ENCODE peak calls at places on chromosomes 16 and 17, in ten cellular contexts. F is lower lobe of right lung; H is fibroblast of pulmonary artery; D is Caco-2; G is CD8-positive, alpha-beta T cell; I is heart left ventricle; U is foreskin keratinocyte; Q is GM12864; Y is tibial artery; P is cardiac muscle cell. E is an unnamed sample.

GRCh38 chr16:67884-68789 is 4.3 kb downstream of the RHBDF1 start:
- DNase-seq in F (peak), H (no peak), D (no peak), G (no peak), I (no peak), U (no peak), Q (no peak), Y (no peak), P (no peak), E (no peak)

GRCh38 chr16:89187337-89188063 is 12.8 kb downstream of the SLC22A31 start:
- DNase-seq in F (no peak), H (peak), D (no peak), G (no peak), I (peak), U (no peak), Q (no peak), Y (no peak), P (peak), E (no peak)

GRCh38 chr17:28426081-28426519 is 20.1 kb upstream of the SLC46A1 start:
- DNase-seq in F (no peak), H (no peak), D (peak), G (no peak), I (no peak), U (no peak), Q (no peak), Y (no peak), P (peak), E (no peak)

GRCh38 chr17:60439501-60439900 is 17.2 kb downstream of the CHCT1 start:
- DNase-seq in F (no peak), H (peak), D (no peak), G (no peak), I (no peak), U (peak), Q (no peak), Y (no peak), P (no peak), E (peak)

GRCh38 chr16:79339863-79340262 is 260.7 kb downstream of the MAF start:
- DNase-seq in F (no peak), H (no peak), D (no peak), G (no peak), I (no peak), U (no peak), Q (no peak), Y (no peak), P (peak), E (no peak)

GRCh38 chr17:65696739-65697394 is 135.4 kb upstream of the AXIN2 start:
- DNase-seq in F (no peak), H (peak), D (no peak), G (no peak), I (no peak), U (no peak), Q (no peak), Y (no peak), P (no peak), E (no peak)

GRCh38 chr16:56203052-56203451 is 11.8 kb downstream of the GNAO1 start:
- DNase-seq in F (no peak), H (no peak), D (no peak), G (no peak), I (no peak), U (peak), Q (peak), Y (no peak), P (no peak), E (peak)

GRCh38 chr16:24838554-24839266 is 7.1 kb upstream of the SLC5A11 start:
- DNase-seq in F (no peak), H (peak), D (no peak), G (no peak), I (no peak), U (no peak), Q (no peak), Y (peak), P (no peak), E (no peak)

GRCh38 chr17:46794318-46794717 is 24.2 kb downstream of the WNT3 start:
- DNase-seq in F (no peak), H (no peak), D (no peak), G (no peak), I (no peak), U (no peak), Q (no peak), Y (no peak), P (no peak), E (no peak)

GRCh38 chr17:16417896-16418683 is 2.7 kb downstream of the TRPV2 start:
- DNase-seq in F (no peak), H (no peak), D (no peak), G (no peak), I (no peak), U (peak), Q (no peak), Y (no peak), P (no peak), E (no peak)

GRCh38 chr17:40541060-40541872 is 24.0 kb downstream of the CCR7 start:
- DNase-seq in F (no peak), H (no peak), D (no peak), G (no peak), I (peak), U (no peak), Q (no peak), Y (peak), P (no peak), E (no peak)

GRCh38 chr17:61813211-61813610 is 50.1 kb downstream of the BRIP1 start:
- DNase-seq in F (no peak), H (peak), D (no peak), G (no peak), I (no peak), U (no peak), Q (no peak), Y (no peak), P (no peak), E (no peak)

GRCh38 chr17:58447039-58447975 is 30.0 kb upstream of the RNF43 start:
- DNase-seq in F (peak), H (peak), D (peak), G (peak), I (peak), U (peak), Q (peak), Y (no peak), P (peak), E (peak)

GRCh38 chr16:30355954-30356308 is 823 bp upstream of the CD2BP2 start:
- DNase-seq in F (no peak), H (no peak), D (no peak), G (no peak), I (no peak), U (no peak), Q (no peak), Y (no peak), P (no peak), E (no peak)

GRCh38 chr17:35074711-35075707 is 11.5 kb upstream of the RFFL start:
- DNase-seq in F (no peak), H (no peak), D (no peak), G (no peak), I (no peak), U (no peak), Q (no peak), Y (no peak), P (no peak), E (no peak)

GRCh38 chr17:45782889-45783592 is 1.1 kb upstream of the CRHR1 start:
- DNase-seq in F (no peak), H (no peak), D (no peak), G (no peak), I (no peak), U (no peak), Q (no peak), Y (no peak), P (peak), E (peak)

GRCh38 chr16:88113545-88114045 is 162.4 kb downstream of the BANP start:
- DNase-seq in F (no peak), H (no peak), D (no peak), G (no peak), I (no peak), U (no peak), Q (no peak), Y (no peak), P (no peak), E (no peak)

GRCh38 chr17:1511756-1512321 is 4.6 kb downstream of the INPP5K start:
- DNase-seq in F (no peak), H (peak), D (no peak), G (no peak), I (peak), U (peak), Q (no peak), Y (peak), P (no peak), E (no peak)

GRCh38 chr17:71995570-71995969 is 125.2 kb upstream of the SOX9 start:
- DNase-seq in F (no peak), H (no peak), D (no peak), G (no peak), I (no peak), U (peak), Q (no peak), Y (no peak), P (no peak), E (no peak)

GRCh38 chr17:62668091-62668804 is 40.8 kb downstream of the MRC2 start:
- DNase-seq in F (peak), H (no peak), D (no peak), G (no peak), I (no peak), U (peak), Q (no peak), Y (peak), P (no peak), E (no peak)

GRCh38 chr17:27513849-27514248 is 57.6 kb downstream of the KSR1 start:
- DNase-seq in F (no peak), H (no peak), D (no peak), G (no peak), I (no peak), U (no peak), Q (no peak), Y (no peak), P (no peak), E (no peak)

GRCh38 chr16:79276506-79276905 is 324.0 kb downstream of the MAF start:
- DNase-seq in F (no peak), H (no peak), D (no peak), G (no peak), I (no peak), U (no peak), Q (no peak), Y (no peak), P (no peak), E (no peak)

GRCh38 chr17:45385331-45385997 is 47.2 kb downstream of the ARHGAP27 start:
- DNase-seq in F (peak), H (peak), D (peak), G (peak), I (peak), U (peak), Q (peak), Y (peak), P (peak), E (peak)

GRCh38 chr16:83458612-83459011 is 349.2 kb upstream of the HSBP1 start:
- DNase-seq in F (no peak), H (peak), D (no peak), G (no peak), I (no peak), U (peak), Q (peak), Y (no peak), P (no peak), E (peak)

GRCh38 chr17:65359016-65359415 is 202.4 kb downstream of the AXIN2 start:
- DNase-seq in F (no peak), H (peak), D (no peak), G (no peak), I (no peak), U (peak), Q (no peak), Y (no peak), P (no peak), E (no peak)

GRCh38 chr17:27414271-27414670 is 42.0 kb upstream of the KSR1 start:
- DNase-seq in F (no peak), H (no peak), D (no peak), G (no peak), I (no peak), U (no peak), Q (no peak), Y (no peak), P (no peak), E (no peak)

GRCh38 chr16:47734987-47735594 is 274.0 kb downstream of the PHKB start:
- DNase-seq in F (peak), H (no peak), D (no peak), G (no peak), I (no peak), U (no peak), Q (no peak), Y (no peak), P (no peak), E (no peak)

GRCh38 chr16:10386517-10387377 is 886 bp downstream of the ATF7IP2 start:
- DNase-seq in F (no peak), H (peak), D (no peak), G (no peak), I (no peak), U (peak), Q (no peak), Y (no peak), P (no peak), E (peak)

GRCh38 chr17:39700148-39700987 is 504 bp downstream of the ERBB2 start:
- DNase-seq in F (no peak), H (peak), D (peak), G (no peak), I (no peak), U (no peak), Q (no peak), Y (peak), P (peak), E (no peak)

GRCh38 chr16:80260906-80261311 is 279.9 kb upstream of the DYNLRB2 start:
- DNase-seq in F (no peak), H (no peak), D (no peak), G (no peak), I (no peak), U (no peak), Q (no peak), Y (no peak), P (no peak), E (no peak)

GRCh38 chr16:5450435-5451104 is 353.0 kb upstream of the EEF2KMT start:
- DNase-seq in F (no peak), H (no peak), D (no peak), G (no peak), I (no peak), U (no peak), Q (no peak), Y (no peak), P (no peak), E (no peak)

GRCh38 chr17:4189280-4189679 is 46.3 kb downstream of the CYB5D2 start:
- DNase-seq in F (no peak), H (no peak), D (no peak), G (no peak), I (no peak), U (no peak), Q (no peak), Y (no peak), P (no peak), E (no peak)

GRCh38 chr16:57186630-57187507 is 740 bp downstream of the RSPRY1 start:
- DNase-seq in F (no peak), H (no peak), D (peak), G (no peak), I (no peak), U (peak), Q (no peak), Y (peak), P (peak), E (no peak)

GRCh38 chr16:87062569-87063442 is 254.4 kb downstream of the C16orf95 start:
- DNase-seq in F (no peak), H (peak), D (peak), G (peak), I (peak), U (no peak), Q (no peak), Y (peak), P (peak), E (peak)

GRCh38 chr17:7888184-7888920 is at the start of gene CHD3:
- DNase-seq in F (no peak), H (peak), D (peak), G (peak), I (no peak), U (peak), Q (no peak), Y (no peak), P (peak), E (no peak)

GRCh38 chr17:73924083-73924482 is 279.4 kb upstream of the RPL38 start:
- DNase-seq in F (no peak), H (no peak), D (no peak), G (no peak), I (no peak), U (no peak), Q (no peak), Y (no peak), P (no peak), E (no peak)

GRCh38 chr16:77610496-77610895 is 111.8 kb upstream of the NUDT7 start:
- DNase-seq in F (no peak), H (no peak), D (no peak), G (no peak), I (no peak), U (no peak), Q (no peak), Y (no peak), P (no peak), E (no peak)

GRCh38 chr16:75864243-75864642 is 138.0 kb upstream of the CPHXL start:
- DNase-seq in F (no peak), H (no peak), D (no peak), G (no peak), I (no peak), U (no peak), Q (no peak), Y (no peak), P (no peak), E (no peak)

DNA sequence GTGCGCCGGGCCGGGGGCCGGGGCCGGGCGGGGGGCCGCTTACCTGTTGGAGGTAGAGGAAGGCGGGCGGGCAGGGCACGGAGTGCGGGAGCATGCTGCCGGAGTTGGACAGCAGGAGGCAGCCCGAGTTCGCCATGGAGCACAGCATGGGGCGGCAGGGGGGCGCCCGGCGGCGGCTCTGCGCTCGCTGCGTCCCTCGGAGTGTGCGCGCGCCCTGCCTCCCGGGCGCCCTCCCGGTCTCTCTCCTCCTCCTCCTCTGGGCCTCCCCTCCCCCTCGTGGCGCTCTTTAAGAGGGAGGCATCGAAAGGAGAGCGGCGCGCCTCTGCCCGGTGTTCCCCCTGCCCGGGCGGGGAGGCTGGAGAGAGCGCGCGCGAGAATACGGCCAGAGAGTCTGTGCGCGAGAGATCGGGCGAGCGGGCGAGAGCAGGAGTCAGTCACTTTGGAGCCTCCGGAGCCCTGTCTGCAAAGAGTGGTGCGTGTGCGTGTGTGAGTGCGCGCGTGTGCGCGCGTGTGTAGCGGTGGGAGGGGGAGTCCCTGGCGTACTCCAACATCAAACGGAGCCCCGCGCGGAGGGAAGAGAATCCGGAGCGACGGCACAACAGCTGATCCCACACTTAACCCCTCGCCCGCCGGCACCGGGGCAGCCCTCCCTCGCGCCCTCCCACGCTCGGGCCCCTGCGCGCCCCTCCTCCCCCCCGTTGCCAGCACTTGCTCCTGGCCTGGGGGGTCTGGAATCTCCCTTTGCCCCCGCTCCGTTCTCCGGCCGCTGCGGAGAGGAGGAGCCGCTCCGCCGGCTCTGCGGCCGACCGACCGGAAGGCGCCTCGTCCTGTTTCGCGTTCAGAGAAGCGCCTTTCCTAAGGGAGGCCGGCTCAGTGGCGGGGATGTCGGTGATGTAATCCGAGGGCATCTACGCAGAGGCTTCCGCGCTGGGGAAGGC is 108.9 kb downstream of the ENGASE start:
- DNase-seq in F (no peak), H (no peak), D (no peak), G (no peak), I (no peak), U (peak), Q (no peak), Y (no peak), P (peak), E (peak)
- TF ChIP-seq CTCF in F (no peak), H (no peak), D (no peak), G (no peak), I (no peak), U (no peak), Q (no peak), Y (no peak), P (no peak), E (no peak)

GRCh38 chr17:41620583-41621434 is 3.6 kb downstream of the KRT17 start:
- DNase-seq in F (no peak), H (peak), D (peak), G (no peak), I (no peak), U (peak), Q (no peak), Y (no peak), P (no peak), E (no peak)
- TF ChIP-seq CTCF in F (no peak), H (no peak), D (no peak), G (no peak), I (no peak), U (peak), Q (no peak), Y (no peak), P (no peak), E (no peak)

GRCh38 chr17:82876149-82876548 is 36.3 kb upstream of the ZNF750 start:
- DNase-seq in F (peak), H (no peak), D (peak), G (no peak), I (peak), U (peak), Q (no peak), Y (no peak), P (no peak), E (no peak)

GRCh38 chr17:82876602-82877391 is 37.0 kb upstream of the ZNF750 start:
- DNase-seq in F (peak), H (peak), D (peak), G (no peak), I (peak), U (peak), Q (no peak), Y (peak), P (peak), E (no peak)

GRCh38 chr17:82873521-82873920 is 33.7 kb upstream of the ZNF750 start:
- DNase-seq in F (peak), H (no peak), D (no peak), G (no peak), I (no peak), U (no peak), Q (no peak), Y (no peak), P (no peak), E (no peak)

GRCh38 chr17:82874011-82874835 is 34.4 kb upstream of the ZNF750 start:
- DNase-seq in F (peak), H (no peak), D (no peak), G (no peak), I (peak), U (peak), Q (no peak), Y (no peak), P (no peak), E (no peak)

DNA sequence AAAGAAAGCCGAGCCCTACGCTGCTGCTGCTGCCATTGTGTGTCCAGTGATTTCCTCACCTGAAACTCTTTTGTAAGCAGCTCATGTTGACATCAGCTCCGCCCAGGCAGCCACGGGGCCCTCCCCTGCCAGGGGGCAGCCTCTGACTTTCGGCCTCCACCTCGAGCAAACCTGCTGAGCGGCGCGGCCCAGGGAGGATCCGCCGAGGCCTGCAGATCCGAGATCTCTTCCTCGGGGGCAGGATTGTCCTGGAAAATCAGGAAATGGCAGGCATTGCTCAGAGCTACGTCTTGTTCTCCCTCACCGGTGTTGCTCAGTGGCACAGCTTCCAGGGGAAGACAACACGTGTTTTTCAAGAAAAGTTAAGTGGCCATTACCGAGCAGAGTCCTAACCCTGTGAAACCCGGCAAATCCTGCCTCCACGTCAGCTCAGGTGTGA is 35.6 kb upstream of the ZNF750 start:
- DNase-seq in F (peak), H (no peak), D (peak), G (no peak), I (peak), U (peak), Q (no peak), Y (no peak), P (no peak), E (no peak)
- TF ChIP-seq CTCF in F (no peak), H (no peak), D (no peak), G (no peak), I (no peak), U (peak), Q (no peak), Y (no peak), P (no peak), E (no peak)

DNA sequence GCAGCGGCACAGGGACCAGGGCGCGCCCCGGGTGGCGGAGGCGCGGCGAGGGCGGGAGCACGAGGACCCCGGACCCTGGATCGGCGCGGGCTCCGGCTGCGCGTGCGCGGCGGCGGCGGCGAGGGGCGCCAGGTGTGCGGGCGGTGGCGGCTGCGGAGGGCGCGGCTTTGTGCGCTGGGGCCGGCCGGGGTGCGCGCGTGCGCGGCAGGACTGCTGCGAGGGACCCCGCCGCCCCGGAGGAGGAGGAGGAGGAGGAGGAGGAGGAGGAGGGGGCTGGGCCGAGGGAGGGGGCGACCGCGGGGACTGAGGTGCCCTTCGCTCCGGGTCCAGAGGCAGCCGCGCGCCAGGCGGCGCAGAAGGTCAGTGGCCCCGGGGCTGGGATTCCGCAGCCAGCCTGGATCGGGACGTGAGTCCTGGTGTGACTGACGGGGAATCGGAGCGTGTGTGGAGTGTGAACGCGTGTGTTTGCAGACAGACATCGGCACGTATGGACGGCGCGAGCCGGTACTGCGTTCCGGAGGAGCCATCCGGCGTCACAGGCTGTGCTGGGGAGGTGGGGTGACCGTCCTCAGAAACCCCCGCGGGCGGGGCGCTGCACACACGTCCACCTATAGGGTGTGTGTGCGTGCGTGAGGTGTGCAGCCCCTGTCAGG is 19.5 kb upstream of the RAP1GAP2 start:
- DNase-seq in F (no peak), H (no peak), D (peak), G (no peak), I (no peak), U (no peak), Q (no peak), Y (no peak), P (peak), E (no peak)
- TF ChIP-seq CTCF in F (no peak), H (no peak), D (no peak), G (no peak), I (no peak), U (no peak), Q (no peak), Y (no peak), P (no peak), E (no peak)

E was measured in GM13977.